ENCODE peak calls at places on chromosome 7, in seven cellular contexts. W is kidney, K is cardiac muscle cell, P is A549, J is neural progenitor cell, V is psoas muscle, Z is ovary. Y is an unnamed sample.

GRCh38 chr7:41996381-41997035 is 240.5 kb downstream of the GLI3 start:
- DNase-seq in W (no peak), K (no peak), P (no peak), J (no peak), V (no peak), Z (no peak), Y (no peak)

GRCh38 chr7:2883101-2883500 is 39.0 kb upstream of the GNA12 start:
- DNase-seq in W (no peak), K (no peak), P (no peak), J (no peak), V (no peak), Z (no peak), Y (no peak)

GRCh38 chr7:21944616-21945373 is 904 bp downstream of the CDCA7L start:
- DNase-seq in W (peak; percentile 84), K (peak; percentile 47), P (peak; percentile 12), J (peak; percentile 61), V (no peak), Z (peak; percentile 57), Y (no peak)

GRCh38 chr7:21580073-21580521 is 37.3 kb downstream of the DNAH11 start:
- DNase-seq in W (no peak), K (no peak), P (peak; percentile 11), J (no peak), V (no peak), Z (no peak), Y (no peak)

GRCh38 chr7:32093415-32094408 is 23.5 kb upstream of the PDE1C start:
- DNase-seq in W (no peak), K (no peak), P (peak; percentile 60), J (no peak), V (no peak), Z (peak; percentile 45), Y (no peak)

GRCh38 chr7:38147005-38147404 is 31.0 kb upstream of the STARD3NL start:
- DNase-seq in W (no peak), K (no peak), P (peak; percentile 31), J (no peak), V (no peak), Z (no peak), Y (no peak)

GRCh38 chr7:4066626-4067475 is 615.2 kb upstream of the FOXK1 start:
- DNase-seq in W (no peak), K (no peak), P (no peak), J (peak; percentile 27), V (no peak), Z (no peak), Y (no peak)

GRCh38 chr7:1626769-1627168 is 43.3 kb upstream of the ELFN1 start:
- DNase-seq in W (no peak), K (no peak), P (no peak), J (no peak), V (no peak), Z (no peak), Y (no peak)

GRCh38 chr7:90709501-90710465 is 113.7 kb downstream of the CDK14 start:
- DNase-seq in W (no peak), K (no peak), P (no peak), J (no peak), V (no peak), Z (no peak), Y (no peak)

GRCh38 chr7:66901941-66902843 is 18.8 kb upstream of the TMEM248 start:
- DNase-seq in W (no peak), K (no peak), P (no peak), J (no peak), V (no peak), Z (no peak), Y (no peak)

GRCh38 chr7:99139031-99139430 is 4.9 kb downstream of the SMURF1 start:
- DNase-seq in W (no peak), K (no peak), P (no peak), J (no peak), V (no peak), Z (no peak), Y (no peak)

GRCh38 chr7:99133766-99134564 is 9.9 kb downstream of the SMURF1 start:
- DNase-seq in W (no peak), K (no peak), P (no peak), J (no peak), V (no peak), Z (no peak), Y (no peak)

GRCh38 chr7:99135938-99136337 is 8.0 kb downstream of the SMURF1 start:
- DNase-seq in W (no peak), K (no peak), P (no peak), J (no peak), V (no peak), Z (no peak), Y (no peak)

GRCh38 chr7:99140813-99141212 is 3.1 kb downstream of the SMURF1 start:
- DNase-seq in W (no peak), K (no peak), P (no peak), J (no peak), V (no peak), Z (no peak), Y (no peak)

DNA sequence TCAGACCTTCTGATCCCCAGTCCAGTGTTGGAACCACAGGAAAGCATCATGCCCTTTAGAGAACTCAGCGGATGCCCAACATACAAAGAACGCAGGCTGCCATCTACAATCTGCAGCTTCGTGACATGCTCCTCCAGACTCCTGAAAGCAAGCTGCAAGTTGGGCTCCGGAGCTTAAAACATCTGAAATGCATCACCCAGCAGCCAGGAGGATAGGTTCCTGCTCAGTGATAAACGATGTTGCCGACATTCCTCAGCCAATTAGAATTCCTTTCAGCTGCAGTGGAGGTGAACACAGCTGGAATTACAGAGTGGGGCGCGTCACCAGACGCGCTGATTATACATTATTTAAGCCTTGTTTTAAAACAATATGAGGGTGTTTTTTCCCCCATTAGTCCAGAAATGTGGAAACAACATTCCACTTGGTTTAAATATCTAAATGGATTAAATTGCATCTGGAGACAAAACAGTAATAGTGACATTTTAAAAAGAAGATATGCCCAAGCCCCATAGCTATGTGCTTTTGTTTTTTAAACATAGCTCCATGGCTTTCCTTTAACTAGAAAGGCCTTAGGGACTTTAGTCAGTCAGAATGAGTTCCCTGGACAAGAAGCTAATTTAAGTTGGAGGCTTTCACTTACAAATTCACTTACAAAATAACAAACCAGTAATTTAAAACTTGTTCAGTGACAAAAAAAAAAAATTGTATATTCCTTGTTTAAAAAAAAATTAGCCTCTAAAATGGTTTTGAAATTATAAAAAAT is 6.3 kb downstream of the SMURF1 start:
- DNase-seq in W (no peak), K (peak; percentile 78), P (peak; percentile 25), J (peak; percentile 90), V (no peak), Z (no peak), Y (no peak)
- H3K4me3 ChIP-seq in W (no peak overlapping the region), K (no peak overlapping the region), P (no peak overlapping the region), J (peak overlapping the region; percentile 44), V (no peak overlapping the region), Z (no peak overlapping the region), Y (no peak overlapping the region)

DNA sequence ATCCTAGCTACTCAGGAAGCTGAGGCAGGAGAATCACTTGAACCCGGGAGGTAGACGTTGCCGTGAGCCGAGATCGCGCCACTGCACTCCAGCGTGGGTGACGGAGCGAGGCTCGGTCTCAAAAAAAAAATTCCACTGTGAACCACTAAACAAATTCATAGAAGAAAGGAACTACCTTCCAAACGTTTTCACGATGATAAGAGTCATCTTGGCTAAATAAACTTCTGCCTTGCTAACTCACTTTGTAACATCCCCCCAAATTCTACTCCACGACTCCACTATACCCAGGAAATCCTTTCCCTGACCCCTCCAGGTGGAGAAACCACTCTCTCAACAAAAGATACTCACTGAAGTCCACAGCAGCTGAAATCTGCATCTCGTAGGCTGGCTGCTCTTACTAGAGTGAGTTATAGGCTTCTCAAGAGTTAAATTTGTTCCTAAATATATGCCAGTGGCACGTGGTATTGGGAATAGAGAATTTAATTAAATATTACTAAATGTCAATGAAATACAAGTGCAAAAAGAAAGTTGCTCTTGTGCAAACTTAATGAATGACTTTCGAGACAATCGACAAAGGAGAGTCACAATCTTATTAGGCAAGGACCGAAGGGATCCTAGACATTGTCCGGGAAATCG is 1.6 kb upstream of the GTF2I start:
- DNase-seq in W (no peak), K (no peak), P (no peak), J (no peak), V (no peak), Z (no peak), Y (no peak)
- H3K4me1 ChIP-seq in W (peaks cover 4% of the 10 kb centered on the region), K (peaks cover 29% of the 10 kb centered on the region), P (peaks cover 35% of the 10 kb centered on the region), J (peaks cover 27% of the 10 kb centered on the region), V (peaks cover 34% of the 10 kb centered on the region), Z (peaks cover 2% of the 10 kb centered on the region), Y (peaks cover 38% of the 10 kb centered on the region)

GRCh38 chr7:157821959-157822687 is 485.3 kb downstream of the DNAJB6 start:
- DNase-seq in W (no peak), K (no peak), P (no peak), J (no peak), V (no peak), Z (no peak), Y (no peak)

GRCh38 chr7:157819517-157819807 is 482.7 kb downstream of the DNAJB6 start:
- DNase-seq in W (peak; percentile 29), K (no peak), P (no peak), J (no peak), V (no peak), Z (no peak), Y (no peak)

GRCh38 chr7:157822688-157823031 is 485.9 kb downstream of the DNAJB6 start:
- DNase-seq in W (no peak), K (no peak), P (no peak), J (no peak), V (no peak), Z (no peak), Y (no peak)

GRCh38 chr7:157818701-157819516 is 482.1 kb downstream of the DNAJB6 start:
- DNase-seq in W (peak; percentile 46), K (no peak), P (no peak), J (peak; percentile 36), V (no peak), Z (no peak), Y (no peak)

DNA sequence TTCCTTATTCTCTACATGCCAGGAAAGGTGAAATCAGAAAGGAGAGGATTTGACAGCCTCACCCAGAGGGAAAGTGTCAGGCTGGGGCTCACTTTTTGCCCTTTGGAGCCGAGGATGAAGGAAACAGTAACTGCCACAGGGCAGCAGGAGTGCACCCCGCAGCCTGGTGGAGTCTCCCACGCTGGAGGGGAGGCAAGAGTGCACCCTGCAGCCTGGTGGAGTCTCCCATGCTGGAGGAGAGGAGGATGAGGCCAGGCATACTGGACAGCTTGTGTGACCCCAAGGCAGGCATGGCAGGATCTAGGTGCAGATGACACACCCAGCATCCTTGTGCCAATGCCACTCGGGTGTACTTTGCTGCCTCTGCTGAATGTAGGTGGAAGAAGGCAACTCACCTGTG is 484.0 kb downstream of the DNAJB6 start:
- DNase-seq in W (peak; percentile 44), K (no peak), P (no peak), J (no peak), V (no peak), Z (no peak), Y (no peak)
- H3K9me3 ChIP-seq in W (no peaks in the 10 kb centered on the region), K (no peaks in the 10 kb centered on the region), P (no peaks in the 10 kb centered on the region), J (no peaks in the 10 kb centered on the region), V (no peaks in the 10 kb centered on the region), Z (no peaks in the 10 kb centered on the region), Y (no peaks in the 10 kb centered on the region)

GRCh38 chr7:82443801-82444219 is 233 bp upstream of the CACNA2D1 start:
- DNase-seq in W (peak; percentile 95), K (peak; percentile 89), P (peak; percentile 93), J (peak; percentile 83), V (peak; percentile 94), Z (peak; percentile 87), Y (no peak)

GRCh38 chr7:82444220-82445049 is 858 bp upstream of the CACNA2D1 start:
- DNase-seq in W (peak; percentile 75), K (peak; percentile 28), P (peak; percentile 80), J (peak; percentile 64), V (no peak), Z (no peak), Y (no peak)

GRCh38 chr7:82442492-82443043 is 1.0 kb downstream of the CACNA2D1 start:
- DNase-seq in W (peak; percentile 49), K (peak; percentile 25), P (peak; percentile 38), J (peak; percentile 31), V (peak; percentile 56), Z (no peak), Y (no peak)

GRCh38 chr7:82441916-82442478 is 1.6 kb downstream of the CACNA2D1 start:
- DNase-seq in W (no peak), K (no peak), P (peak; percentile 18), J (peak; percentile 44), V (no peak), Z (no peak), Y (no peak)

GRCh38 chr7:82443044-82443800 is at the start of gene CACNA2D1:
- DNase-seq in W (peak; percentile 78), K (peak; percentile 79), P (no peak), J (peak; percentile 83), V (peak; percentile 76), Z (peak; percentile 72), Y (no peak)
- H3K4me3 ChIP-seq in W (peak within 1 kb of the TSS; percentile 85), K (peak within 1 kb of the TSS; percentile 98), P (peak within 1 kb of the TSS; percentile 91), J (peak within 1 kb of the TSS; percentile 91), V (peak within 1 kb of the TSS; percentile 79), Z (peak within 1 kb of the TSS; percentile 73), Y (no peak within 1 kb of the TSS)